ENCODE peak calls at places on chromosome 20, in five cellular contexts. One of them, this sample, is unnamed.

GRCh38 chr20:38863024-38863851 is 57.7 kb downstream of the PPP1R16B start:
- DNase-seq in MM.1S: no peak
- DNase-seq in neural progenitor cell: no peak
- DNase-seq in neuronal stem cell: no peak
- DNase-seq in IMR-90: no peak
- DNase-seq in this sample: no peak

GRCh38 chr20:36836591-36837329 is 39.2 kb upstream of the TLDC2 start:
- DNase-seq in MM.1S: peak; percentile 52
- DNase-seq in neural progenitor cell: peak; percentile 81
- DNase-seq in neuronal stem cell: no peak
- DNase-seq in IMR-90: peak; percentile 57
- DNase-seq in this sample: peak; percentile 61

GRCh38 chr20:13661070-13661687 is 22.4 kb upstream of the TASP1 start:
- DNase-seq in MM.1S: no peak
- DNase-seq in neural progenitor cell: no peak
- DNase-seq in neuronal stem cell: no peak
- DNase-seq in IMR-90: no peak
- DNase-seq in this sample: peak; percentile 24

GRCh38 chr20:13022401-13023170 is 13.8 kb downstream of the SPTLC3 start:
- DNase-seq in MM.1S: no peak
- DNase-seq in neural progenitor cell: no peak
- DNase-seq in neuronal stem cell: no peak
- DNase-seq in IMR-90: peak; percentile 82
- DNase-seq in this sample: peak; percentile 83

GRCh38 chr20:46683068-46683477 is 6.2 kb downstream of the TP53RK start:
- DNase-seq in MM.1S: no peak
- DNase-seq in neural progenitor cell: no peak
- DNase-seq in neuronal stem cell: no peak
- DNase-seq in IMR-90: no peak
- DNase-seq in this sample: no peak

GRCh38 chr20:33242319-33243100 is 6.7 kb downstream of the BPIFA1 start:
- DNase-seq in MM.1S: no peak
- DNase-seq in neural progenitor cell: no peak
- DNase-seq in neuronal stem cell: no peak
- DNase-seq in IMR-90: no peak
- DNase-seq in this sample: no peak

GRCh38 chr20:51345601-51346101 is 196.9 kb downstream of the NFATC2 start:
- DNase-seq in MM.1S: no peak
- DNase-seq in neural progenitor cell: no peak
- DNase-seq in neuronal stem cell: no peak
- DNase-seq in IMR-90: peak; percentile 65
- DNase-seq in this sample: peak; percentile 55

GRCh38 chr20:50848341-50848808 is 53.5 kb downstream of the BCAS4 start:
- DNase-seq in MM.1S: no peak
- DNase-seq in neural progenitor cell: no peak
- DNase-seq in neuronal stem cell: no peak
- DNase-seq in IMR-90: no peak
- DNase-seq in this sample: no peak

GRCh38 chr20:24502661-24503060 is 33.2 kb downstream of the SYNDIG1 start:
- DNase-seq in MM.1S: no peak
- DNase-seq in neural progenitor cell: no peak
- DNase-seq in neuronal stem cell: no peak
- DNase-seq in IMR-90: no peak
- DNase-seq in this sample: no peak

GRCh38 chr20:54822407-54822806 is 347.0 kb downstream of the DOK5 start:
- DNase-seq in MM.1S: no peak
- DNase-seq in neural progenitor cell: no peak
- DNase-seq in neuronal stem cell: no peak
- DNase-seq in IMR-90: no peak
- DNase-seq in this sample: no peak

GRCh38 chr20:22890605-22891300 is 144.4 kb upstream of the SSTR4 start:
- DNase-seq in MM.1S: no peak
- DNase-seq in neural progenitor cell: no peak
- DNase-seq in neuronal stem cell: no peak
- DNase-seq in IMR-90: no peak
- DNase-seq in this sample: no peak

GRCh38 chr20:4076671-4077070 is 61.3 kb upstream of the RNF24 start:
- DNase-seq in MM.1S: no peak
- DNase-seq in neural progenitor cell: no peak
- DNase-seq in neuronal stem cell: no peak
- DNase-seq in IMR-90: peak; percentile 95
- DNase-seq in this sample: peak; percentile 96

GRCh38 chr20:34472246-34472925 is 43.8 kb upstream of the DYNLRB1 start:
- DNase-seq in MM.1S: peak; percentile 25
- DNase-seq in neural progenitor cell: no peak
- DNase-seq in neuronal stem cell: no peak
- DNase-seq in IMR-90: peak; percentile 61
- DNase-seq in this sample: peak; percentile 72

GRCh38 chr20:34621383-34622367 is 55.2 kb downstream of the PIGU start:
- DNase-seq in MM.1S: no peak
- DNase-seq in neural progenitor cell: no peak
- DNase-seq in neuronal stem cell: no peak
- DNase-seq in IMR-90: peak; percentile 64
- DNase-seq in this sample: no peak

GRCh38 chr20:37564388-37565133 is 36.9 kb upstream of the BLCAP start:
- DNase-seq in MM.1S: peak; percentile 24
- DNase-seq in neural progenitor cell: peak; percentile 87
- DNase-seq in neuronal stem cell: peak; percentile 62
- DNase-seq in IMR-90: no peak
- DNase-seq in this sample: peak; percentile 9

GRCh38 chr20:11766961-11767360 is 150.7 kb upstream of the BTBD3 start:
- DNase-seq in MM.1S: no peak
- DNase-seq in neural progenitor cell: no peak
- DNase-seq in neuronal stem cell: no peak
- DNase-seq in IMR-90: peak; percentile 61
- DNase-seq in this sample: no peak

GRCh38 chr20:55160022-55160421 is 684.6 kb downstream of the DOK5 start:
- DNase-seq in MM.1S: no peak
- DNase-seq in neural progenitor cell: peak; percentile 11
- DNase-seq in neuronal stem cell: no peak
- DNase-seq in IMR-90: no peak
- DNase-seq in this sample: peak; percentile 75

GRCh38 chr20:59515013-59515905 is 89.1 kb upstream of the PHACTR3 start:
- DNase-seq in MM.1S: no peak
- DNase-seq in neural progenitor cell: peak; percentile 92
- DNase-seq in neuronal stem cell: peak; percentile 71
- DNase-seq in IMR-90: peak; percentile 38
- DNase-seq in this sample: peak; percentile 38

GRCh38 chr20:47792021-47792618 is 6.8 kb upstream of the SULF2 start:
- DNase-seq in MM.1S: no peak
- DNase-seq in neural progenitor cell: no peak
- DNase-seq in neuronal stem cell: no peak
- DNase-seq in IMR-90: peak; percentile 84
- DNase-seq in this sample: peak; percentile 95

GRCh38 chr20:11246251-11246775 is 572.5 kb upstream of the JAG1 start:
- DNase-seq in MM.1S: no peak
- DNase-seq in neural progenitor cell: no peak
- DNase-seq in neuronal stem cell: no peak
- DNase-seq in IMR-90: no peak
- DNase-seq in this sample: no peak

GRCh38 chr20:53352727-53353440 is 240.8 kb downstream of the ZNF217 start:
- DNase-seq in MM.1S: no peak
- DNase-seq in neural progenitor cell: no peak
- DNase-seq in neuronal stem cell: no peak
- DNase-seq in IMR-90: no peak
- DNase-seq in this sample: no peak

GRCh38 chr20:19785173-19785799 is 27.2 kb downstream of the RIN2 start:
- DNase-seq in MM.1S: no peak
- DNase-seq in neural progenitor cell: no peak
- DNase-seq in neuronal stem cell: no peak
- DNase-seq in IMR-90: peak; percentile 68
- DNase-seq in this sample: peak; percentile 72

GRCh38 chr20:9035129-9035528 is 33.8 kb upstream of the PLCB4 start:
- DNase-seq in MM.1S: no peak
- DNase-seq in neural progenitor cell: no peak
- DNase-seq in neuronal stem cell: no peak
- DNase-seq in IMR-90: peak; percentile 94
- DNase-seq in this sample: peak; percentile 91

GRCh38 chr20:51076841-51077543 is 54.1 kb upstream of the KCNG1 start:
- DNase-seq in MM.1S: no peak
- DNase-seq in neural progenitor cell: no peak
- DNase-seq in neuronal stem cell: no peak
- DNase-seq in IMR-90: no peak
- DNase-seq in this sample: no peak

GRCh38 chr20:63475209-63475608 is 2.8 kb upstream of the KCNQ2 start:
- DNase-seq in MM.1S: no peak
- DNase-seq in neural progenitor cell: peak; percentile 85
- DNase-seq in neuronal stem cell: no peak
- DNase-seq in IMR-90: peak; percentile 18
- DNase-seq in this sample: peak; percentile 6

GRCh38 chr20:4305091-4305490 is 289.7 kb upstream of the RNF24 start:
- DNase-seq in MM.1S: no peak
- DNase-seq in neural progenitor cell: no peak
- DNase-seq in neuronal stem cell: no peak
- DNase-seq in IMR-90: no peak
- DNase-seq in this sample: no peak

GRCh38 chr20:59667981-59668515 is 63.7 kb downstream of the PHACTR3 start:
- DNase-seq in MM.1S: no peak
- DNase-seq in neural progenitor cell: no peak
- DNase-seq in neuronal stem cell: no peak
- DNase-seq in IMR-90: no peak
- DNase-seq in this sample: no peak

GRCh38 chr20:17395729-17396128 is 135.4 kb downstream of the BFSP1 start:
- DNase-seq in MM.1S: peak; percentile 15
- DNase-seq in neural progenitor cell: no peak
- DNase-seq in neuronal stem cell: no peak
- DNase-seq in IMR-90: no peak
- DNase-seq in this sample: no peak

GRCh38 chr20:62366370-62367135 is 559 bp downstream of the LAMA5 start:
- DNase-seq in MM.1S: peak; percentile 28
- DNase-seq in neural progenitor cell: peak; percentile 89
- DNase-seq in neuronal stem cell: peak; percentile 66
- DNase-seq in IMR-90: no peak
- DNase-seq in this sample: no peak

GRCh38 chr20:14434379-14435136 is 97.1 kb upstream of the FLRT3 start:
- DNase-seq in MM.1S: no peak
- DNase-seq in neural progenitor cell: no peak
- DNase-seq in neuronal stem cell: no peak
- DNase-seq in IMR-90: peak; percentile 76
- DNase-seq in this sample: no peak

GRCh38 chr20:44581515-44581914 is 864 bp upstream of the PKIG start:
- DNase-seq in MM.1S: no peak
- DNase-seq in neural progenitor cell: no peak
- DNase-seq in neuronal stem cell: no peak
- DNase-seq in IMR-90: no peak
- DNase-seq in this sample: no peak

GRCh38 chr20:37803476-37804307 is 99.2 kb upstream of the VSTM2L start:
- DNase-seq in MM.1S: no peak
- DNase-seq in neural progenitor cell: no peak
- DNase-seq in neuronal stem cell: no peak
- DNase-seq in IMR-90: no peak
- DNase-seq in this sample: no peak

GRCh38 chr20:8583209-8584106 is 451.4 kb downstream of the PLCB1 start:
- DNase-seq in MM.1S: no peak
- DNase-seq in neural progenitor cell: no peak
- DNase-seq in neuronal stem cell: no peak
- DNase-seq in IMR-90: peak; percentile 17
- DNase-seq in this sample: no peak

GRCh38 chr20:57514273-57514751 is 10.6 kb downstream of the CTCFL start:
- DNase-seq in MM.1S: peak; percentile 71
- DNase-seq in neural progenitor cell: peak; percentile 87
- DNase-seq in neuronal stem cell: peak; percentile 62
- DNase-seq in IMR-90: peak; percentile 64
- DNase-seq in this sample: peak; percentile 75
- H3K9ac ChIP-seq in MM.1S: no peak overlapping the region
- H3K9ac ChIP-seq in neural progenitor cell: no peak overlapping the region
- H3K9ac ChIP-seq in neuronal stem cell: no peak overlapping the region
- H3K9ac ChIP-seq in IMR-90: no peak overlapping the region
- H3K9ac ChIP-seq in this sample: no peak overlapping the region

GRCh38 chr20:5793916-5794315 is 43.7 kb downstream of the SHLD1 start:
- DNase-seq in MM.1S: no peak
- DNase-seq in neural progenitor cell: no peak
- DNase-seq in neuronal stem cell: no peak
- DNase-seq in IMR-90: no peak
- DNase-seq in this sample: no peak

GRCh38 chr20:5797843-5798462 is 47.8 kb downstream of the SHLD1 start:
- DNase-seq in MM.1S: peak; percentile 34
- DNase-seq in neural progenitor cell: no peak
- DNase-seq in neuronal stem cell: no peak
- DNase-seq in IMR-90: no peak
- DNase-seq in this sample: no peak

GRCh38 chr20:5797165-5797564 is 47.0 kb downstream of the SHLD1 start:
- DNase-seq in MM.1S: no peak
- DNase-seq in neural progenitor cell: no peak
- DNase-seq in neuronal stem cell: no peak
- DNase-seq in IMR-90: no peak
- DNase-seq in this sample: no peak

GRCh38 chr20:5796369-5797040 is 46.3 kb downstream of the SHLD1 start:
- DNase-seq in MM.1S: no peak
- DNase-seq in neural progenitor cell: no peak
- DNase-seq in neuronal stem cell: no peak
- DNase-seq in IMR-90: no peak
- DNase-seq in this sample: no peak
- H3K4me2 ChIP-seq in MM.1S: no peak overlapping the region
- H3K4me2 ChIP-seq in neural progenitor cell: no peak overlapping the region
- H3K4me2 ChIP-seq in neuronal stem cell: no peak overlapping the region
- H3K4me2 ChIP-seq in IMR-90: no peak overlapping the region
- H3K4me2 ChIP-seq in this sample: no peak overlapping the region

GRCh38 chr20:6269163-6269873 is 146.5 kb upstream of the FERMT1 start:
- DNase-seq in MM.1S: no peak
- DNase-seq in neural progenitor cell: no peak
- DNase-seq in neuronal stem cell: no peak
- DNase-seq in IMR-90: no peak
- DNase-seq in this sample: no peak
- H3K9ac ChIP-seq in MM.1S: no peak overlapping the region
- H3K9ac ChIP-seq in neural progenitor cell: no peak overlapping the region
- H3K9ac ChIP-seq in neuronal stem cell: no peak overlapping the region
- H3K9ac ChIP-seq in IMR-90: no peak overlapping the region
- H3K9ac ChIP-seq in this sample: no peak overlapping the region

GRCh38 chr20:49459684-49460083 is 22.8 kb downstream of the KCNB1 start:
- DNase-seq in MM.1S: no peak
- DNase-seq in neural progenitor cell: no peak
- DNase-seq in neuronal stem cell: no peak
- DNase-seq in IMR-90: no peak
- DNase-seq in this sample: no peak
- H3K4me2 ChIP-seq in MM.1S: no peak overlapping the region
- H3K4me2 ChIP-seq in neural progenitor cell: no peak overlapping the region
- H3K4me2 ChIP-seq in neuronal stem cell: no peak overlapping the region
- H3K4me2 ChIP-seq in IMR-90: no peak overlapping the region
- H3K4me2 ChIP-seq in this sample: no peak overlapping the region

This sample was measured in fibroblast of lung.